ENCODE peak calls at places on chromosomes 4 and X, in five cellular contexts. X, M, L, Y and F are unnamed samples.
A peak's percentile ranks its signal among the peaks of the same experiment; 100 is the strongest.

GRCh38 chr4:124105212-124105611 is 607.3 kb downstream of the ANKRD50 start:
- DNase-seq in M (no peak), X (no peak), Y (no peak), L (no peak), F (no peak)

GRCh38 chrX:10597871-10598270 is 22.5 kb downstream of the MID1 start:
- DNase-seq in X (peak; percentile 51), M (no peak), L (peak; percentile 28), Y (no peak), F (no peak)

GRCh38 chr4:21134994-21135393 is 434.7 kb downstream of the PACRGL start:
- DNase-seq in L (no peak), M (no peak), X (no peak), Y (no peak), F (no peak)

GRCh38 chr4:141458501-141458900 is 177.9 kb upstream of the IL15 start:
- DNase-seq in M (no peak), X (no peak), L (no peak), Y (no peak), F (no peak)

GRCh38 chrX:16958356-16958755 is 11.9 kb downstream of the REPS2 start:
- DNase-seq in X (no peak), Y (no peak), M (no peak), L (no peak), F (no peak)

GRCh38 chr4:78031457-78031856 is 25.7 kb upstream of the FRAS1 start:
- DNase-seq in M (no peak), X (no peak), Y (no peak), L (no peak), F (no peak)

GRCh38 chrX:129786210-129786651 is 6.5 kb downstream of the SASH3 start:
- DNase-seq in L (no peak), Y (no peak), M (no peak), X (peak; percentile 68), F (no peak)

GRCh38 chr4:118586357-118586790 is 98.8 kb upstream of the METTL14 start:
- DNase-seq in Y (no peak), X (no peak), M (no peak), L (no peak), F (no peak)

GRCh38 chr4:106329027-106329618 is 12.8 kb downstream of the AIMP1 start:
- DNase-seq in Y (no peak), L (peak; percentile 57), X (no peak), M (no peak), F (no peak)

GRCh38 chr4:157421365-157421764 is 200.8 kb downstream of the GRIA2 start:
- DNase-seq in X (no peak), Y (no peak), L (peak; percentile 88), M (no peak), F (no peak)

GRCh38 chr4:55545681-55546632 is 752 bp downstream of the CLOCK start:
- DNase-seq in L (peak; percentile 60), M (peak; percentile 22), X (peak; percentile 89), Y (peak; percentile 50), F (peak; percentile 61)
- TF ChIP-seq POLR2A in L (peak; percentile 61), M (peak; percentile 19), X (peak; percentile 29), Y (no peak), F (no peak)

GRCh38 chrX:7972586-7972985 is 45.4 kb upstream of the PNPLA4 start:
- DNase-seq in M (no peak), X (no peak), L (no peak), Y (no peak), F (no peak)
- TF ChIP-seq POLR2A in M (no peak), X (no peak), L (no peak), Y (no peak), F (no peak)

DNA sequence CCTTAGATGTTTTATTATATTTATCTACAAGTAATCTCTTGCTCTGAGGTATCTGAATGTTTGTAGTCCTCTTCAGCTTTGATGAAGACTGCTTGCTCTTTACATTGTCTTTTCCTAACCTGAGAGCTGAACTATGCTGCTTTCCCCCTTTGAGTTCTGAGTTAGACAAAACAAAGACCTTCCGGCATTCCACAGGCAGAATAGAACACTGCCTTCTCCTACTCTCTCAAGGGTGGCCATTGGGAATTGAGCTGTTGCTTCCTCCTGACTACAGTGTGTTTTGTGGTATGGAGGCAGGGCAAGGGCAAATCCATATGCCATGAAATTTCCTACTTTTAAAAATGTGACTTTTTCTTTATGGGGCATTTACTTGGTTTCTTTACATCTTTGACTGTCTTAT is 841.0 kb downstream of the FAM133A start:
- DNase-seq in M (no peak), L (no peak), Y (no peak), X (no peak), F (no peak)
- TF ChIP-seq POLR2A in M (no peak), L (no peak), Y (no peak), X (no peak), F (no peak)

GRCh38 chrX:149540133-149540620 is 635 bp upstream of the EOLA1 start:
- DNase-seq in X (peak; percentile 97), L (peak; percentile 70), Y (peak; percentile 89), M (peak; percentile 46), F (peak; percentile 97)

GRCh38 chrX:149541521-149542047 is 772 bp downstream of the EOLA1 start:
- DNase-seq in X (no peak), L (no peak), M (no peak), Y (no peak), F (peak; percentile 83)

GRCh38 chrX:149539283-149540132 is 1.3 kb upstream of the EOLA1 start:
- DNase-seq in M (peak; percentile 59), L (peak; percentile 81), Y (peak; percentile 87), X (peak; percentile 93), F (peak; percentile 97)

DNA sequence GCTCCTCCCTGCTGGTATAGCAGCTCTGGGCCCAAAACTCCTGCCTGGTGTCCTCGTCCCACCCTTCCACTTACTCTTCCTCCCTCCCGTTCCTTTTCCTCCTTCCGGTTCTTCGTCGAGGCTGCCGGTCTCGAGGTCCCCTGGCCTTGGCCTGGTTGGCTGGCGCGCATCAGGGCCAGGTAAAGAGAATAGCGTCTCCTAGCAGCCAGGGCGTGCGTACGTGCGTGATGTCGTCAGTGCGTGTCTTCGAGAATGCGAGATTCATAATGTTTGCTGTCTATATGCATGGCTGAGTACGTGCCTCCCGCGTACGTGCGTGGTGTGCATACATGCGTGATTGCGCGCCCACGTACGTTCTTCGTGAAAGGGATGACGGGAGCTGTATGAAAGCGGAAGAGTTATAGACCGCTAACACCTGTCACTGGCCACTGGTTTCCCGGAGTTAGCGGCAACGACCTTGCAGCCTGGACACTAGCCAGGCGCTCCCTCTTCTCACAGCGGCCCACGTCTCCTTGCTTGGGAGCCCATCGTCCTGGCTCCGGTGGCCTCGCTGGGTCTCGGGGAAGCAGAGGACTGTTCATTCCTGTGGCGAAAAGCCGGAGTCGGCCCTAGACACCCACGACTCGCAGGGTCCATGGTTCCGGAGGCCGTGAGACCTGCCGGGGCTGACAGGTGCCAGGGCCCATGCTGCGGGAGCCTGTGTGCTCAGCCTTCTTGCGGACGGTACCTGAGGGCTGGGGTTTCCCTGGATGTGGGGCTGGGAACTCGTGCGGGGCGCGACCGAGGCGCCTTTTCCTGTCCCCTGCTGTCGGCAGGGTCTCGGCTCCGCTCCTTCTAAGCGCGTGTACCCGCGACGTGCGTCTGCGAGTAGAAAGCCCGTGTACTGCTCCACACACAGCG is at the start of gene EOLA1:
- DNase-seq in Y (peak; percentile 86), L (peak; percentile 92), X (peak; percentile 97), M (peak; percentile 40), F (peak; percentile 88)
- TF ChIP-seq POLR2A in Y (no peak), L (peak; percentile 50), X (peak; percentile 82), M (peak; percentile 28), F (no peak)

DNA sequence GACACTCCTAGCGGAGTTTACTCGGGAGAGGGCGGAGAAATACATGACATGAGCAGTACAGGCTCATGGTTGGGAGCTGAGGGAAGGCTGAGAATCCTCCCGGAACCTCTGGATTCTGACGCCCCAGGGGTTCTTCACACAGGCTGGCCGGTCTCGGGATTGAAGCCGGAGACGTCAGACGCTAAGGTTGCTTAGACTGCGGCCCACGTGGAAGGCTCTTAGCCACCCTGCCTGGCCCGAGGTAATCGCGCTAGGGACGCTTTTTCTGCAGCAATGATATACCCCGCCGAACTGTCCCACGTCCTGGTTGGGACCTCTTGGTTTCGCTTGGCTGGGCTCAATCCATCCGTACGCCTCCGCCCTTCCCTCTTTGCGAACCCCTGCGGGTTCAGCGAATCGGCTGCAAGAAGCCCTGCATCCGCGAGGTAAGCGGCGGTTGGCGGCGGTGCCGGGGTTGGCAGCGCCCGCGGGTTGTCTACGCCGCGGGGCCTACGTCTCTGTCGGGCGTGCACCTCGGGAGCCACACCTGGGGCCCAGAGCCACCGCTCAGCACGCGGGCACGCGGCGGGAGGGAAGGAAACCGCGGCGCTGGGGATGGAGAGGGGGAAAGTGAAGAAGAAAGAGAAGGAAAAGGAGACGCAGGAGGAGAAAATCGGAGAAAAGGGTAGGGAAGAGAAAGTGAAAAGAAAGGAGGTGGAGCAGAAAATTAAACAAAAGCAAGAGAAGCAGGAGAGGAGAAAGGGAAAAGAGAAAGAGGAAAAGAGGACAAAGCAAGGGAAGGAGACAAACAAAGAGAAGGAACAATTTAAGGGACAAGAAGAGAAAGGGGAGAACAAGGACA is at the start of gene ARL9:
- DNase-seq in L (no peak), Y (no peak), M (peak; percentile 9), X (peak; percentile 64), F (peak; percentile 20)
- TF ChIP-seq POLR2A in L (no peak), Y (no peak), M (no peak), X (no peak), F (no peak)

DNA sequence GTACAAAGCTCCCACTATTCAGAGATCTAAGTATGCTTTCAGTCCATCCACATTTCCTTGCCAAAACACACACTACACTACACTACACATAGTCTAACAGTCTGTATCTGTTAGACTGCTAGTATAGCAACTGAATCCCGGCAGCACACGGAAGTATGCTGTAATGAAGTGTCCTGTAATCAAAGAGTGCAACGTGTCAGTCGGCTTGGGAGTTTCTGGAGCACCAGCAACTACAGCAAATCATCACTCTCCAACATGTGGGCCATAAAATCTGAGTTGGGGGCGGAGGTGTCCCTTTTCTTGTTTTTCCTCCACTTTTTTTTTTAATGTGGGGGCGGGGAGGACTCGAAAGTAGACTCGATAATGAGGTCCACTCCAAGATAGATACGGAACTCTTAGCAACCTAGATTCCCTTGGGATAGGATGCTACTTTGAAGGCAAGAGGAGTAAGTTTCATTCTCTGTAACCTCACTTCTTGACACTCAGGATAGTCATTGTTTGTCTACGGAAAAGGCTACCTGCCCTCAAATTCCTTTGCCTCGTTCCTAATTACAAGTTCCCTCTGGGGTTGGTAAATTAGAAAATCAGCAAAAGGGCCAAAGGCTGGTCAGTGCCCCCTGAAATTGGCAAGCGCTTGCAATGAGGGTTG is 722 bp downstream of the SLC10A7 start:
- DNase-seq in L (peak; percentile 71), M (no peak), X (peak; percentile 69), Y (no peak), F (no peak)
- TF ChIP-seq POLR2A in L (no peak), M (no peak), X (peak; percentile 24), Y (no peak), F (no peak)

DNA sequence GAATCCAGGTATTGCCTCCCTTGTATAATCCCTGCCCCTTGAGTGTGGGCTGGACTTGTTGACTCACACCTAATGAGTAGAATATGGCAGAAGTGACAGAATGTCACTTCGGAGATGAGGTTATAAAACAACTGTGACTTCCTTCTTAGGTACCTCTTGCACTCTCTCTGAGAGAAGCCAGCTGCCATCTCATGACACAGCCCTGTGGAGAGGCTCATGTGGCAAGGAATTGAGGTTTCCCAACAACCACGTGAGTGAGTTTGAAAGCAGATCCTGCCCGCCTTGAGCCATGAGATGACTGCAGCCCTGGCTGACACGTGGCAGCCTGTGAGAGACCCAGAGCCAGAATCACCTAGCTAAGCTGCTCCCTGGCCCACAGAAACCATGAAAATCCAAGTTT is 13.5 kb downstream of the ASB11 start:
- DNase-seq in M (no peak), L (no peak), X (peak; percentile 62), Y (no peak), F (peak; percentile 90)
- TF ChIP-seq POLR2A in M (no peak), L (no peak), X (peak; percentile 16), Y (no peak), F (no peak)